ENCODE peak calls at places on chromosomes 1 and 21, in five cellular contexts. T, J, V, W and N are unnamed samples.

GRCh38 chr1:215719569-215719968 is 152.5 kb downstream of the KCTD3 start:
- DNase-seq in T (no peak), J (no peak), V (no peak), W (peak), N (no peak)

GRCh38 chr21:43300496-43301423 is 126.2 kb downstream of the SIK1 start:
- DNase-seq in T (no peak), J (no peak), V (peak), W (no peak), N (no peak)

GRCh38 chr1:155026588-155026987 is 7.0 kb downstream of the DCST2 start:
- DNase-seq in T (no peak), J (no peak), V (no peak), W (peak), N (no peak)

GRCh38 chr1:41983451-41983850 is 64.7 kb upstream of the HIVEP3 start:
- DNase-seq in T (no peak), J (no peak), V (no peak), W (no peak), N (no peak)

GRCh38 chr21:26652891-26653290 is 79.8 kb upstream of the CYYR1 start:
- DNase-seq in T (no peak), J (no peak), V (no peak), W (no peak), N (no peak)

GRCh38 chr1:213987876-213988638 is at the start of gene PROX1:
- DNase-seq in T (peak), J (peak), V (peak), W (peak), N (peak)

GRCh38 chr1:92960395-92961130 is 699 bp downstream of the DIPK1A start:
- DNase-seq in T (peak), J (peak), V (no peak), W (peak), N (peak)

GRCh38 chr1:197268012-197268411 is at the start of gene CRB1:
- DNase-seq in T (no peak), J (no peak), V (peak), W (no peak), N (no peak)

GRCh38 chr1:244388961-244389360 is 62.7 kb downstream of the ADSS2 start:
- DNase-seq in T (no peak), J (no peak), V (no peak), W (no peak), N (no peak)

GRCh38 chr1:20474333-20474975 is 11.6 kb downstream of the CAMK2N1 start:
- DNase-seq in T (no peak), J (no peak), V (no peak), W (no peak), N (no peak)

GRCh38 chr1:30782361-30783243 is 25.0 kb upstream of the LAPTM5 start:
- DNase-seq in T (peak), J (peak), V (peak), W (peak), N (peak)

GRCh38 chr1:170267317-170267716 is 121.6 kb downstream of the NTMT2 start:
- DNase-seq in T (peak), J (no peak), V (no peak), W (peak), N (no peak)

GRCh38 chr21:42319368-42319767 is 4.2 kb upstream of the TFF3 start:
- DNase-seq in T (no peak), J (no peak), V (no peak), W (no peak), N (peak)

GRCh38 chr1:16999863-17000262 is 11.9 kb downstream of the ATP13A2 start:
- DNase-seq in T (no peak), J (no peak), V (no peak), W (no peak), N (peak)

GRCh38 chr1:99348375-99349132 is 84.3 kb downstream of the PLPPR4 start:
- DNase-seq in T (no peak), J (no peak), V (no peak), W (no peak), N (no peak)

DNA sequence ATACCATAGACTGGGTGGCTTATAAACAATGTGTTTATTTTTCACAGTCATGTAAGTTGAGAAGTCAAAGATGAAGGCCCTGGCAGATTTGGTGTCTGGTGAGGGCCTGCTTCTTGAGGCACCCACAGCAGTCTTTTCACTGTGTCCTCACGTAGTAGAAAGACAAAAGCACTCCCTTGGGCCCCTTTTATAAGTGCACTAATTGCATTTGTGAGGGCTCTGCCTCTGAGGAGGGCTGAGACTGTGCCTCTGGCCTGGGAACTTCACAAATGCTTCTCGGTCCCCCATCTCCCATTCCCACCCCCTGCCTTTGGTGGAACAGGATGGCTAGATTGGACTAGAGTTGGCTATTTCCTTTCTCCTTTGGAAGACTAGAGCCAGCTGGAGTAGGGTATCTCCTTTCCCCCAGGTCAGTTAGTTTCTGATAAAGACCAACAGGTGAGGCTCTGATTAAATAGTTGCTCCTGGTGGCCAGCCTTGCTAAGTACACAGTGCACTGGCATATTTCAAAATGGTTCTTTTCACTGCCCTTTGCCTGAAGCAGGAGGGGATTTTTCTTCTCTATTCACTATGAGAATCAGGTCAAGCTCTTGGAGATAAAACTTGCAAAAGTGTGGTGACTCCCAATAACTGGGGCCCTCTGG is 82.9 kb downstream of the PLPPR4 start:
- DNase-seq in T (no peak), J (no peak), V (no peak), W (no peak), N (no peak)
- TF ChIP-seq CTCF in T (no peak), J (no peak), V (no peak), W (no peak), N (no peak)

GRCh38 chr1:29230553-29231378 is at the start of gene MECR:
- DNase-seq in T (peak), J (peak), V (peak), W (peak), N (peak)
- TF ChIP-seq CTCF in T (peak), J (no peak), V (no peak), W (peak), N (peak)

GRCh38 chr21:46454634-46455390 is 3.9 kb upstream of the DIP2A start:
- DNase-seq in T (no peak), J (no peak), V (no peak), W (no peak), N (no peak)

GRCh38 chr21:46458315-46459023 is at the start of gene DIP2A:
- DNase-seq in T (peak), J (peak), V (peak), W (peak), N (peak)

GRCh38 chr21:46455575-46456385 is 2.9 kb upstream of the DIP2A start:
- DNase-seq in T (peak), J (no peak), V (no peak), W (peak), N (no peak)

GRCh38 chr21:46457801-46458314 is 833 bp upstream of the DIP2A start:
- DNase-seq in T (peak), J (no peak), V (peak), W (peak), N (peak)

GRCh38 chr21:46456750-46457149 is 1.9 kb upstream of the DIP2A start:
- DNase-seq in T (no peak), J (no peak), V (no peak), W (no peak), N (no peak)
- TF ChIP-seq CTCF in T (no peak), J (no peak), V (no peak), W (no peak), N (no peak)

DNA sequence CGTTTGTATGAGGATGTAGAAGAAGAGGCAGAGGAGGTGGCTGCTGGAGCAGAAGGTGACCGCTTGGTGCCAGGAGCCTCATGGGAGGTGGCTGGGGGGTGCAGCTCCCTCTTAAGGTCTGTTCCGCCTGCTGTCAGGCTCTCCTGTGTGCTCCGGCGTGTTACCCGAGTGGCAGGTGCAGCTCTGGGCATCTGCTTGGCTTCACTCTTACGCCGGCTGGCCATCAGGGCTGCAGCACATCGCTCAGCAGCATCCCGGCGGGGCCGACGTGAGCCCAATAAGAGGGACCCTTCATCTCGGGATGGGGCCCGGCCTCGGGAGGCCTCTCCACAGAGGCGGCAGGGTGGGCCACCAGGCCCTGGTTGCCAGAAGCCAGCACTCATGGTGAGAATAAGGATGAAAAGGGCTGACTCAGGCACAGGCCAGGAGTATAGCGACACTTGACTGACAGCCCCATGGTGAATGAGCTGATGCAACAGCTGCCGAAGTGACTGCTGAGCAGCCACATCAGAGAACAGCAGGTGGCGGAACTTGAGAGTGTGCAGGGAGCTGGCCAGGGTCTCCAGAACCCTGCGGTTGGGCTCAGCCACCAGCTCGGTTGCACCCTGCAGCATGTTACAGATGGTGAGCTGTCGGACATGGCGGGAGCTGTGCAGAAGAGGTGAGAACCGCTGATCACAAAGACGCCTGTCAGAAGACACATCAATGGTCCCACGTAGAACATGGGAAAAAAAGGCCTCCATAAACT is 17.5 kb downstream of the LRRC41 start:
- DNase-seq in T (peak), J (no peak), V (no peak), W (no peak), N (no peak)
- TF ChIP-seq CTCF in T (no peak), J (no peak), V (no peak), W (no peak), N (no peak)

DNA sequence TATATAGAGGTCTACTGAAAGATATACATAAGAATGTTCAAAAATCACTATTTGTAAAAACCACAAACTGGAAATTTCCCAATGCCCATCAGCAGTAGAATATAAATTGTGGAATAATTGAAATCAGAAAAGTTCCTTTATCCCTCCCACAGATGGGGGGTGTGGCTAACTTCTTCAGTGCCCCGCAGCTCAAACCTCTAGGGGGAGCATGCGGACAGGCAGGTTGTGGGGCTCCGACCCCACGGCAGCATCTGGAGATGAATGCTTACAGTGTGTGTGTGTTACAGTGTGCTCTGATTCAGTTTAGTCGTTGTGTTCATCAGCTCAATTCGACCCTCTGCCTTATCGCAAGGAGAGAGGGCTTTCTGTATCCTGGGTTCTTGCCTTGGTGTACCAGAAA is 262.1 kb upstream of the LRRC7 start:
- DNase-seq in T (peak), J (no peak), V (no peak), W (no peak), N (no peak)
- TF ChIP-seq CTCF in T (peak), J (no peak), V (no peak), W (no peak), N (no peak)

DNA sequence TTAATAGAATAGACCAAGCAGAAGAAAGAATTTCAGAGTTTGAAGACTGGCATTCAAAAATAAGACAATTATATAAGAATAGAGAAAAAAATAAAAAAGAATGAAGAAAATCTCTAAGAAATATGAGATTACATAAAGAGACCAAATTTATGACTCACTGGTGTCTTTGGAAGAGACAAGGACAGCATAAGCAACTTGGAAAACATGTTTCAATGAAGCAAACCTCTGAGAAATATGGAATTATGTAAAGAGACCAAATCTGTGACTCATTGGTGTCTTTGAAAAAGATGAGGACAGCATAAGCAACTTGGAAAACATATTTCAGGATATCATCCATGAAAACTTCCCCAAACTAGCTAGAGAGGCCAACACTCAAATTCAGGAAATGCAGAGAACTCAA is 60.4 kb upstream of the LYPLAL1 start:
- DNase-seq in T (no peak), J (no peak), V (no peak), W (no peak), N (no peak)
- TF ChIP-seq CTCF in T (no peak), J (no peak), V (no peak), W (no peak), N (no peak)